ENCODE peak calls at places on chromosome 15, in four cellular contexts. S, M, L and I are unnamed samples.

GRCh38 chr15:62706361-62706760 is 336.2 kb upstream of the TPM1 start:
- DNase-seq in S (no peak), M (no peak), L (no peak), I (no peak)

GRCh38 chr15:89419370-89419984 is 76.9 kb downstream of the RHCG start:
- DNase-seq in S (peak), M (peak), L (no peak), I (no peak)

GRCh38 chr15:99343836-99344551 is 92.7 kb downstream of the LRRC28 start:
- DNase-seq in S (no peak), M (peak), L (peak), I (no peak)

GRCh38 chr15:80159811-80160569 is 7.2 kb downstream of the FAH start:
- DNase-seq in S (no peak), M (no peak), L (no peak), I (no peak)

GRCh38 chr15:72847806-72848205 is 64.2 kb upstream of the ADPGK start:
- DNase-seq in S (no peak), M (no peak), L (no peak), I (no peak)

GRCh38 chr15:79373068-79373467 is 59.1 kb upstream of the MINAR1 start:
- DNase-seq in S (no peak), M (no peak), L (no peak), I (no peak)

GRCh38 chr15:50234764-50235163 is 30.8 kb downstream of the HDC start:
- DNase-seq in S (no peak), M (no peak), L (no peak), I (no peak)

GRCh38 chr15:42919794-42920280 is 741 bp downstream of the TTBK2 start:
- DNase-seq in S (peak), M (no peak), L (peak), I (peak)

GRCh38 chr15:88621789-88622604 is 857 bp downstream of the AEN start:
- DNase-seq in S (peak), M (no peak), L (no peak), I (no peak)

GRCh38 chr15:73927003-73927475 is 777 bp downstream of the LOXL1 start:
- DNase-seq in S (peak), M (peak), L (peak), I (no peak)

GRCh38 chr15:40040293-40040635 is 1.3 kb upstream of the SRP14 start:
- DNase-seq in S (no peak), M (no peak), L (no peak), I (peak)

GRCh38 chr15:70094690-70095311 is 2.9 kb downstream of the TLE3 start:
- DNase-seq in S (peak), M (no peak), L (peak), I (no peak)

GRCh38 chr15:77836116-77836798 is 203.5 kb upstream of the LINGO1 start:
- DNase-seq in S (no peak), M (no peak), L (no peak), I (no peak)

GRCh38 chr15:67177750-67178149 is 76.7 kb downstream of the AAGAB start:
- DNase-seq in S (no peak), M (no peak), L (no peak), I (no peak)

GRCh38 chr15:57505949-57506391 is 85.7 kb upstream of the MYZAP start:
- DNase-seq in S (peak), M (no peak), L (peak), I (peak)

GRCh38 chr15:39323706-39324105 is 257.2 kb upstream of the THBS1 start:
- DNase-seq in S (no peak), M (no peak), L (no peak), I (no peak)

GRCh38 chr15:64991536-64992135 is 1.9 kb upstream of the SPG21 start:
- DNase-seq in S (no peak), M (no peak), L (no peak), I (no peak)

GRCh38 chr15:64249406-64249805 is 86.6 kb upstream of the PPIB start:
- DNase-seq in S (peak), M (no peak), L (no peak), I (no peak)

GRCh38 chr15:38564557-38565286 is at the start of gene RASGRP1:
- DNase-seq in S (peak), M (peak), L (peak), I (no peak)

GRCh38 chr15:48330045-48330840 is 986 bp upstream of the DUT start:
- DNase-seq in S (no peak), M (no peak), L (no peak), I (no peak)

GRCh38 chr15:89772933-89773583 is 3.1 kb upstream of the MESP2 start:
- DNase-seq in S (no peak), M (no peak), L (no peak), I (no peak)

GRCh38 chr15:58179206-58179605 is 41.0 kb downstream of the AQP9 start:
- DNase-seq in S (no peak), M (no peak), L (no peak), I (no peak)

GRCh38 chr15:24269166-24269571 is 406.4 kb upstream of the NPAP1 start:
- DNase-seq in S (peak), M (no peak), L (no peak), I (no peak)

GRCh38 chr15:74422723-74423442 is 10.9 kb downstream of the SEMA7A start:
- DNase-seq in S (no peak), M (no peak), L (peak), I (peak)

GRCh38 chr15:81338422-81339007 is 14.6 kb upstream of the STARD5 start:
- DNase-seq in S (no peak), M (peak), L (no peak), I (no peak)

GRCh38 chr15:45131510-45131909 is 1.7 kb downstream of the DUOX1 start:
- DNase-seq in S (no peak), M (no peak), L (peak), I (no peak)

GRCh38 chr15:50774450-50774849 is 8.9 kb upstream of the SPPL2A start:
- DNase-seq in S (peak), M (no peak), L (no peak), I (no peak)

GRCh38 chr15:99507016-99507731 is 58.6 kb upstream of the MEF2A start:
- DNase-seq in S (peak), M (peak), L (no peak), I (no peak)

GRCh38 chr15:29061746-29062660 is 176.2 kb downstream of the APBA2 start:
- DNase-seq in S (no peak), M (no peak), L (no peak), I (no peak)

GRCh38 chr15:45594835-45595530 is 7.8 kb downstream of the BLOC1S6 start:
- DNase-seq in S (no peak), M (no peak), L (no peak), I (no peak)

GRCh38 chr15:63054281-63054683 is 11.7 kb downstream of the TPM1 start:
- DNase-seq in S (peak), M (no peak), L (no peak), I (no peak)

GRCh38 chr15:40990789-40991188 is 37.5 kb downstream of the CHAC1 start:
- DNase-seq in S (no peak), M (no peak), L (no peak), I (no peak)

GRCh38 chr15:38768970-38769369 is 204.4 kb upstream of the RASGRP1 start:
- DNase-seq in S (peak), M (peak), L (no peak), I (no peak)

GRCh38 chr15:30036304-30036703 is 46.5 kb upstream of the GOLGA8J start:
- DNase-seq in S (no peak), M (no peak), L (no peak), I (no peak)

GRCh38 chr15:74635228-74635627 is 19.6 kb downstream of the CLK3 start:
- DNase-seq in S (peak), M (peak), L (peak), I (no peak)

GRCh38 chr15:96073908-96074307 is 256.6 kb upstream of the NR2F2 start:
- DNase-seq in S (no peak), M (no peak), L (no peak), I (no peak)

GRCh38 chr15:52143862-52144261 is 31.3 kb upstream of the BCL2L10 start:
- DNase-seq in S (peak), M (no peak), L (no peak), I (no peak)

GRCh38 chr15:98763179-98763578 is 114.8 kb downstream of the IGF1R start:
- DNase-seq in S (no peak), M (no peak), L (no peak), I (no peak)

GRCh38 chr15:66935121-66935520 is 130.3 kb upstream of the SMAD3 start:
- DNase-seq in S (no peak), M (no peak), L (peak), I (peak)

GRCh38 chr15:43975750-43976149 is 148.9 kb downstream of the WDR76 start:
- DNase-seq in S (no peak), M (no peak), L (no peak), I (no peak)
- H3K27ac ChIP-seq in S (no peak), M (no peak), L (no peak), I (no peak)

GRCh38 chr15:28005004-28005527 is 94.0 kb downstream of the OCA2 start:
- DNase-seq in S (no peak), M (no peak), L (no peak), I (no peak)
- H3K27ac ChIP-seq in S (no peak), M (no peak), L (no peak), I (no peak)

GRCh38 chr15:101579766-101580165 is 72.4 kb downstream of the TM2D3 start:
- DNase-seq in S (no peak), M (no peak), L (no peak), I (no peak)
- H3K27ac ChIP-seq in S (no peak), M (no peak), L (no peak), I (no peak)

DNA sequence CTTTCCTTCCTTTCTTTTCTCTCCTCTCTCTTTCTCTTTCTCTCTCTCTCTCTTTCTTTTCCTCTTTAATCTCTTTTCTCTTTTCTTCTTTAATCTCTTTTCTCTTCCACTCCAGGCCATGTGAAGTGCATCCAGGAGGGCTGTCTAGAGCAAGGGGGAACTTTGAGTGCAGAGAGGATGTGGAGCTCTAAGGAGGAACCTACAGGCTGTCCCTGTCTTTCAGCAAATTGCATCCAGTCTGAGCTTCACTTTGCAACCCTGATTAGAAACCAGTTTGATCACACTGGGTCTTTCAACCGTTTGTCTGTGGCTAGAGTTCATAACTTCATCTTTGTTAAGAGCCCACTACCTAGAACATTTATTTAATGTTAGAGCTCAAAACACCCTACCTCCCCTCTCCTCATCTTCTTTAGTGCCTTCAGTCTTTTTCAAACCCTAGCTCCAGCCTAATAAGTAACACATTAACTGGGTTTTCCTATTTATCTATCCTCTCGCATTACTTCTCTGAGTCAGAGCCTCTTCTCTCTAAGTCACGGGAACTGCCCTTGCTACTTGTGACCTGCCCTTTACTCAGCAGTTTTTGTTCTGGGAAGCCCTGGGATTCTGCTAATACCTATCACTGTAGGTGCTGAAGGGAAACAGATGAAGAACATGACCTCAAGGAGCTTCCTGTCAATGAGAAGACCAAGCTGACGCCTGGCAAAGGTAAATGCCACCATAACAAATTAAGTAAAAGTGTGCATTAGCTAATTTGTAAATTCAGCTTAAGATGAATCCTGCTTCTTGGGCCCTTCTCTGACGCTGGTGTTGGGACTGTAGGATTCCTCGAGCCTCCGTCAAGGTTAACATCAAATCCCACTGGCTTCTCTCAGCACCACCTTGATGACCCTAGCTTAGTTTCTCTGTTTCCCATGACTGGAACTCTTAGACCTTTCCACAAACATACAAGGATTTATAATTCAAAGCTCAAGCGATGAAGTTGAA is at the start of gene GCNT3:
- DNase-seq in S (peak), M (no peak), L (peak), I (no peak)
- H3K27ac ChIP-seq in S (peak), M (no peak), L (no peak), I (no peak)

GRCh38 chr15:71627188-71627587 is 183.2 kb upstream of the NR2E3 start:
- DNase-seq in S (no peak), M (no peak), L (no peak), I (no peak)
- H3K27ac ChIP-seq in S (no peak), M (no peak), L (no peak), I (no peak)

GRCh38 chr15:92650256-92650655 is 5.3 kb downstream of the FAM174B start:
- DNase-seq in S (peak), M (peak), L (no peak), I (no peak)

GRCh38 chr15:92653366-92653765 is 2.2 kb downstream of the FAM174B start:
- DNase-seq in S (no peak), M (no peak), L (no peak), I (no peak)

GRCh38 chr15:92650966-92651365 is 4.6 kb downstream of the FAM174B start:
- DNase-seq in S (no peak), M (no peak), L (no peak), I (no peak)

GRCh38 chr15:92652576-92652966 is 3.0 kb downstream of the FAM174B start:
- DNase-seq in S (no peak), M (no peak), L (no peak), I (no peak)

GRCh38 chr15:92651877-92652575 is 3.5 kb downstream of the FAM174B start:
- DNase-seq in S (no peak), M (no peak), L (no peak), I (no peak)
- H3K27ac ChIP-seq in S (no peak), M (no peak), L (peak), I (no peak)

GRCh38 chr15:68541743-68542142 is 37.0 kb upstream of the CORO2B start:
- DNase-seq in S (no peak), M (no peak), L (no peak), I (no peak)

GRCh38 chr15:68542771-68543544 is 35.8 kb upstream of the CORO2B start:
- DNase-seq in S (peak), M (peak), L (no peak), I (no peak)

GRCh38 chr15:68542348-68542747 is 36.4 kb upstream of the CORO2B start:
- DNase-seq in S (no peak), M (no peak), L (no peak), I (no peak)

GRCh38 chr15:68546318-68546717 is 32.5 kb upstream of the CORO2B start:
- DNase-seq in S (no peak), M (no peak), L (no peak), I (no peak)

GRCh38 chr15:68543546-68544008 is 35.2 kb upstream of the CORO2B start:
- DNase-seq in S (no peak), M (no peak), L (no peak), I (no peak)
- H3K27ac ChIP-seq in S (peak), M (peak), L (no peak), I (peak)